ENCODE peak calls at places on chromosomes 7 and 10, in nine cellular contexts. N is left ventricle myocardium inferior, H is cardiac fibroblast, V is fibroblast of villous mesenchyme, C is right atrium auricular region, G is brain microvascular endothelial cell, B is HCT116, P is WERI-Rb-1, S is spleen. Y is an unnamed sample.

GRCh38 chr10:102650655-102651454 is 6.6 kb downstream of the TRIM8 start:
- DNase-seq in B (no peak), N (no peak), S (peak), H (no peak), G (no peak), V (no peak), P (no peak), C (no peak), Y (no peak)

GRCh38 chr10:42970451-42971250 is 106.2 kb upstream of the RET start:
- DNase-seq in S (peak), N (no peak), B (no peak), C (peak), G (no peak), P (no peak), V (no peak), H (no peak), Y (no peak)

GRCh38 chr7:131106681-131107342 is 220.9 kb upstream of the MKLN1 start:
- DNase-seq in N (peak), G (peak), V (peak), C (peak), B (no peak), H (no peak), S (peak), P (peak), Y (no peak)

GRCh38 chr10:6409982-6410694 is 169.9 kb downstream of the PRKCQ start:
- DNase-seq in N (no peak), V (peak), B (no peak), C (no peak), H (peak), S (no peak), G (peak), P (no peak), Y (peak)

GRCh38 chr7:143882611-143883078 is 19.3 kb downstream of the TCAF1 start:
- DNase-seq in V (peak), P (peak), C (peak), H (peak), N (peak), G (peak), B (no peak), S (peak), Y (peak)

GRCh38 chr7:1698221-1698620 is 28.1 kb downstream of the ELFN1 start:
- DNase-seq in V (no peak), S (peak), B (no peak), G (no peak), C (no peak), N (no peak), H (no peak), P (no peak), Y (no peak)

GRCh38 chr10:113960617-113961260 is 82.9 kb upstream of the ADRB1 start:
- DNase-seq in B (no peak), H (peak), V (no peak), N (no peak), S (no peak), C (no peak), P (no peak), G (no peak), Y (no peak)

GRCh38 chr10:46539596-46540411 is 16.7 kb downstream of the GPRIN2 start:
- DNase-seq in N (no peak), V (peak), S (peak), C (no peak), H (peak), B (no peak), P (no peak), G (peak), Y (peak)

GRCh38 chr10:117004627-117005453 is at the start of gene SHTN1:
- DNase-seq in H (peak), G (peak), N (peak), B (peak), V (peak), P (peak), S (peak), C (peak), Y (peak)

GRCh38 chr10:458466-458865 is 231.0 kb downstream of the DIP2C start:
- DNase-seq in B (no peak), P (no peak), S (peak), G (no peak), V (no peak), C (no peak), H (no peak), N (no peak), Y (no peak)

GRCh38 chr7:155773531-155773930 is 38.7 kb downstream of the SHH start:
- DNase-seq in C (no peak), N (no peak), G (no peak), V (peak), B (no peak), S (no peak), H (no peak), P (no peak), Y (no peak)

GRCh38 chr10:103802637-103803353 is 52.6 kb downstream of the SH3PXD2A start:
- DNase-seq in P (no peak), H (no peak), S (no peak), B (no peak), C (no peak), N (no peak), V (no peak), G (no peak), Y (no peak)

GRCh38 chr10:113177163-113177935 is 227.3 kb downstream of the TCF7L2 start:
- DNase-seq in P (no peak), B (no peak), H (no peak), N (peak), G (no peak), V (no peak), S (no peak), C (no peak), Y (no peak)

GRCh38 chr10:18260308-18260971 is 120.2 kb downstream of the CACNB2 start:
- DNase-seq in G (no peak), C (no peak), B (no peak), P (no peak), N (no peak), V (no peak), H (no peak), S (no peak), Y (peak)

GRCh38 chr10:98423691-98424120 is 8.7 kb upstream of the PYROXD2 start:
- DNase-seq in V (no peak), B (no peak), G (no peak), H (no peak), S (no peak), P (peak), N (no peak), C (no peak), Y (no peak)

GRCh38 chr10:43944742-43945730 is 296.4 kb upstream of the ZNF32 start:
- DNase-seq in N (no peak), V (no peak), B (no peak), G (no peak), H (no peak), S (peak), C (peak), P (no peak), Y (no peak)

GRCh38 chr10:92688573-92688926 is 1.2 kb upstream of the HHEX start:
- DNase-seq in N (no peak), G (no peak), V (no peak), P (no peak), C (no peak), B (no peak), S (no peak), H (no peak), Y (no peak)
- H3K4me3 ChIP-seq in N (peak), G (peak), V (peak), P (peak), C (peak), B (no peak), S (peak), H (peak), Y (peak)

GRCh38 chr7:24824896-24825295 is 67.6 kb upstream of the GSDME start:
- DNase-seq in S (no peak), V (no peak), C (no peak), N (no peak), H (no peak), G (no peak), B (no peak), P (peak), Y (no peak)

GRCh38 chr7:24824400-24824799 is 67.1 kb upstream of the GSDME start:
- DNase-seq in G (no peak), P (no peak), B (peak), S (no peak), V (no peak), H (no peak), N (no peak), C (no peak), Y (no peak)

GRCh38 chr7:24819916-24820689 is 62.8 kb upstream of the GSDME start:
- DNase-seq in G (peak), B (peak), H (peak), V (peak), P (peak), N (peak), S (peak), C (peak), Y (peak)

GRCh38 chr7:24820730-24821044 is 63.4 kb upstream of the GSDME start:
- DNase-seq in N (no peak), G (no peak), C (no peak), P (no peak), H (no peak), S (no peak), V (no peak), B (no peak), Y (no peak)

GRCh38 chr7:24821045-24821853 is 64.0 kb upstream of the GSDME start:
- DNase-seq in S (peak), G (peak), B (peak), H (peak), P (no peak), C (peak), N (peak), V (peak), Y (peak)
- TF ChIP-seq CTCF in S (peak), G (peak), B (peak), H (peak), P (no peak), C (no peak), N (peak), V (peak), Y (peak)

GRCh38 chr7:99211241-99211602 is 3.3 kb upstream of the KPNA7 start:
- DNase-seq in H (no peak), P (no peak), N (no peak), B (no peak), S (no peak), C (no peak), V (no peak), G (no peak), Y (no peak)

GRCh38 chr7:99210265-99210970 is 2.5 kb upstream of the KPNA7 start:
- DNase-seq in V (no peak), P (no peak), C (no peak), B (no peak), S (no peak), N (no peak), G (no peak), H (peak), Y (peak)

GRCh38 chr7:99204078-99204477 is 3.8 kb downstream of the KPNA7 start:
- DNase-seq in S (no peak), G (no peak), P (no peak), V (no peak), B (no peak), N (no peak), C (no peak), H (no peak), Y (no peak)

GRCh38 chr7:99209781-99210180 is 1.9 kb upstream of the KPNA7 start:
- DNase-seq in C (no peak), S (no peak), P (no peak), B (no peak), G (no peak), V (no peak), H (no peak), N (no peak), Y (no peak)
- H3K4me3 ChIP-seq in C (no peak), S (no peak), P (no peak), B (no peak), G (no peak), V (no peak), H (no peak), N (no peak), Y (no peak)

DNA sequence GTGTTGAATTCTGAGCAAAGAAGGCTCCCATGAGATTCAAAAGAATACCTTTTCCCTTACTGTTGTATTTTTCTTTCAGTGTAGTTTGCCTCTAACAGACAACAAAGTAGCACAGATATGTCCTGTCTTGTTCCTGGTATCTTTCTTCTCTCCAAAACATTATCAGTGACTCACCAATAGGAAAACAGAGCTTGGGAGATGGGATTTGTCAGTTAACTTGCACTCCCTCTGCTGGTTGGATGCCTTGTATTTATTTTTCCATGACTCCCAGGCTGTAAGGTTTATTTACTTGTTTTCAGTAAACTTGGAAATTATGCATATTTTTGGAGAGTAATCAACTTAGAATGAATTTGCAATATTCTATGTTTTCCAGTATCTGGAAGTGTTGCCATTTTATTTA is 129.7 kb downstream of the SAMD9 start:
- DNase-seq in V (peak), N (no peak), S (no peak), G (peak), C (no peak), H (peak), P (no peak), B (peak), Y (peak)
- TF ChIP-seq CTCF in V (peak), N (peak), S (peak), G (peak), C (peak), H (peak), P (peak), B (peak), Y (peak)

DNA sequence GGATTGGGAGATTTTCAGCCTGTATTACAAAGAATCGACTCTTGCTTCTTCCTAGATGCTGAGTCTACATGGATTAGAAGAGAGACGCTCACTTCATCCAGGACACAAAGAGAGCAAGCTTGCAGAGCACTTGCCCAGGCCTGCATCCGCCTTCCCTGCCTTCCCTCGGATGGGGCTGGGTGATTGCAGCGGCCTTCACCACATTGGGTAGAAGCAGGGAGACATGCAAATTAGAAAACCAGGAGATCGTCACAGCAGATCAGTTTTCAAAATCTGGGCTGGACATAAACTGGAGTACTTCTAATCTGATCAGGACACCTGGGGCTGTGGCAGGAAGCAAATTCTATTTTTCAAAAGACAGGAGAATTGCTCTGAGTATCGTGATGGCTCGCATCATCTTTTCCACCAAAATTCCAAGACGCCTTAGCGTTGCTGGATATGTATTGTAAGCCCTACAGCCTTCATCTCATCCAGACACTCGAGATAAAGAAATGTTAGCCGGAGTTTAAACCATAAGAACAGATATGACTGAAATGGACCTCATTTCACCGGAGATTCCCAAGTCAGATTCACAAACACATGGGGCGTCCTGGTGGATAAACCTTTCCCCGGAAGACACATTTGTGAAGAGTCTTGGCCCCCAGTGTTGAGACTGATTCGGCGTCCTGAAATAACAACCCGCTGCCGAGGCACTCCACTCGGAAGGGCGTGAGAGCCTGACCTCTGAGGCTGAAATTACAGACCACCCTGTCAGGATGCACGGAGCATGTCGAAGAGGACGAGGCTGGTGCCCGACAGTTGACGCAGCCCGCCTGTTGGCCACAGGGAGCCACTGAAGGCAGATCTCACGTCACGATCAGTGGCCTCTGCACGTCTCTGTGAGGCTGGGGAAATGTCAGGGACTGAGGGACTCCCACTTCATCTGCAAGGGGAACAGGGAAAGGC is 91.2 kb upstream of the PARD3 start:
- DNase-seq in H (peak), G (peak), V (peak), P (peak), N (no peak), B (no peak), S (no peak), C (no peak), Y (peak)
- H3K4me3 ChIP-seq in H (no peak), G (no peak), V (no peak), P (no peak), N (no peak), B (no peak), S (no peak), C (no peak), Y (peak)

GRCh38 chr10:79390551-79391229 is 43.4 kb downstream of the PPIF start:
- DNase-seq in N (peak), V (peak), P (peak), B (no peak), H (no peak), S (peak), C (peak), G (no peak), Y (peak)
- TF ChIP-seq CTCF in N (no peak), V (peak), P (no peak), B (no peak), H (no peak), S (no peak), C (no peak), G (peak), Y (peak)